ENCODE peak calls at places on chromosomes 2 and 18, in eight cellular contexts. One of them, this sample, is unnamed.

GRCh38 chr2:35508601-35509000 is 847.0 kb upstream of the CRIM1 start:
- DNase-seq in vagina: no peak
- DNase-seq in HCT116: no peak
- DNase-seq in suprapubic skin: no peak
- DNase-seq in transverse colon: no peak
- DNase-seq in sigmoid colon: no peak
- DNase-seq in GM12878: no peak
- DNase-seq in HepG2: no peak
- DNase-seq in this sample: no peak

GRCh38 chr18:24659837-24660720 is 199.6 kb downstream of the HRH4 start:
- DNase-seq in vagina: no peak
- DNase-seq in HCT116: no peak
- DNase-seq in suprapubic skin: no peak
- DNase-seq in transverse colon: peak; percentile 24
- DNase-seq in sigmoid colon: peak; percentile 72
- DNase-seq in GM12878: no peak
- DNase-seq in HepG2: no peak
- DNase-seq in this sample: no peak

GRCh38 chr2:37877457-37878315 is 47.4 kb upstream of the RMDN2 start:
- DNase-seq in vagina: no peak
- DNase-seq in HCT116: peak; percentile 35
- DNase-seq in suprapubic skin: no peak
- DNase-seq in transverse colon: no peak
- DNase-seq in sigmoid colon: no peak
- DNase-seq in GM12878: no peak
- DNase-seq in HepG2: peak; percentile 62
- DNase-seq in this sample: no peak

GRCh38 chr18:66013976-66014375 is 263.2 kb downstream of the CDH7 start:
- DNase-seq in vagina: no peak
- DNase-seq in HCT116: no peak
- DNase-seq in suprapubic skin: no peak
- DNase-seq in transverse colon: no peak
- DNase-seq in sigmoid colon: no peak
- DNase-seq in GM12878: no peak
- DNase-seq in HepG2: no peak
- DNase-seq in this sample: no peak

GRCh38 chr2:138712212-138712979 is 67.8 kb downstream of the NXPH2 start:
- DNase-seq in vagina: no peak
- DNase-seq in HCT116: no peak
- DNase-seq in suprapubic skin: no peak
- DNase-seq in transverse colon: no peak
- DNase-seq in sigmoid colon: no peak
- DNase-seq in GM12878: peak; percentile 61
- DNase-seq in HepG2: peak; percentile 37
- DNase-seq in this sample: no peak

GRCh38 chr2:12047761-12048160 is 301.3 kb downstream of the LPIN1 start:
- DNase-seq in vagina: no peak
- DNase-seq in HCT116: no peak
- DNase-seq in suprapubic skin: no peak
- DNase-seq in transverse colon: no peak
- DNase-seq in sigmoid colon: no peak
- DNase-seq in GM12878: no peak
- DNase-seq in HepG2: no peak
- DNase-seq in this sample: no peak

GRCh38 chr2:194319222-194319992 is 1337.6 kb upstream of the SLC39A10 start:
- DNase-seq in vagina: no peak
- DNase-seq in HCT116: peak; percentile 13
- DNase-seq in suprapubic skin: no peak
- DNase-seq in transverse colon: no peak
- DNase-seq in sigmoid colon: no peak
- DNase-seq in GM12878: no peak
- DNase-seq in HepG2: peak; percentile 30
- DNase-seq in this sample: no peak

GRCh38 chr18:61398961-61399632 is 65.9 kb downstream of the CDH20 start:
- DNase-seq in vagina: no peak
- DNase-seq in HCT116: no peak
- DNase-seq in suprapubic skin: no peak
- DNase-seq in transverse colon: no peak
- DNase-seq in sigmoid colon: no peak
- DNase-seq in GM12878: no peak
- DNase-seq in HepG2: no peak
- DNase-seq in this sample: no peak

GRCh38 chr2:34099377-34099776 is 500.3 kb upstream of the FAM98A start:
- DNase-seq in vagina: no peak
- DNase-seq in HCT116: no peak
- DNase-seq in suprapubic skin: no peak
- DNase-seq in transverse colon: no peak
- DNase-seq in sigmoid colon: no peak
- DNase-seq in GM12878: no peak
- DNase-seq in HepG2: no peak
- DNase-seq in this sample: no peak

GRCh38 chr18:71431171-71431570 is 1113.0 kb downstream of the CBLN2 start:
- DNase-seq in vagina: no peak
- DNase-seq in HCT116: no peak
- DNase-seq in suprapubic skin: no peak
- DNase-seq in transverse colon: no peak
- DNase-seq in sigmoid colon: no peak
- DNase-seq in GM12878: no peak
- DNase-seq in HepG2: no peak
- DNase-seq in this sample: no peak

GRCh38 chr2:176742271-176742670 is 470.3 kb upstream of the HNRNPA3 start:
- DNase-seq in vagina: no peak
- DNase-seq in HCT116: no peak
- DNase-seq in suprapubic skin: no peak
- DNase-seq in transverse colon: no peak
- DNase-seq in sigmoid colon: no peak
- DNase-seq in GM12878: no peak
- DNase-seq in HepG2: no peak
- DNase-seq in this sample: no peak

GRCh38 chr2:176751314-176751713 is 461.3 kb upstream of the HNRNPA3 start:
- DNase-seq in vagina: no peak
- DNase-seq in HCT116: no peak
- DNase-seq in suprapubic skin: no peak
- DNase-seq in transverse colon: no peak
- DNase-seq in sigmoid colon: no peak
- DNase-seq in GM12878: no peak
- DNase-seq in HepG2: no peak
- DNase-seq in this sample: no peak

GRCh38 chr2:176744156-176744555 is 468.4 kb upstream of the HNRNPA3 start:
- DNase-seq in vagina: no peak
- DNase-seq in HCT116: no peak
- DNase-seq in suprapubic skin: no peak
- DNase-seq in transverse colon: no peak
- DNase-seq in sigmoid colon: no peak
- DNase-seq in GM12878: no peak
- DNase-seq in HepG2: no peak
- DNase-seq in this sample: no peak

GRCh38 chr2:176745543-176746331 is 466.9 kb upstream of the HNRNPA3 start:
- DNase-seq in vagina: no peak
- DNase-seq in HCT116: no peak
- DNase-seq in suprapubic skin: no peak
- DNase-seq in transverse colon: no peak
- DNase-seq in sigmoid colon: no peak
- DNase-seq in GM12878: no peak
- DNase-seq in HepG2: no peak
- DNase-seq in this sample: no peak
- H3K27ac ChIP-seq in vagina: no peak overlapping the region
- H3K27ac ChIP-seq in HCT116: no peak overlapping the region
- H3K27ac ChIP-seq in suprapubic skin: no peak overlapping the region
- H3K27ac ChIP-seq in transverse colon: no peak overlapping the region
- H3K27ac ChIP-seq in sigmoid colon: no peak overlapping the region
- H3K27ac ChIP-seq in GM12878: no peak overlapping the region
- H3K27ac ChIP-seq in HepG2: no peak overlapping the region
- H3K27ac ChIP-seq in this sample: peak overlapping the region; percentile 21

DNA sequence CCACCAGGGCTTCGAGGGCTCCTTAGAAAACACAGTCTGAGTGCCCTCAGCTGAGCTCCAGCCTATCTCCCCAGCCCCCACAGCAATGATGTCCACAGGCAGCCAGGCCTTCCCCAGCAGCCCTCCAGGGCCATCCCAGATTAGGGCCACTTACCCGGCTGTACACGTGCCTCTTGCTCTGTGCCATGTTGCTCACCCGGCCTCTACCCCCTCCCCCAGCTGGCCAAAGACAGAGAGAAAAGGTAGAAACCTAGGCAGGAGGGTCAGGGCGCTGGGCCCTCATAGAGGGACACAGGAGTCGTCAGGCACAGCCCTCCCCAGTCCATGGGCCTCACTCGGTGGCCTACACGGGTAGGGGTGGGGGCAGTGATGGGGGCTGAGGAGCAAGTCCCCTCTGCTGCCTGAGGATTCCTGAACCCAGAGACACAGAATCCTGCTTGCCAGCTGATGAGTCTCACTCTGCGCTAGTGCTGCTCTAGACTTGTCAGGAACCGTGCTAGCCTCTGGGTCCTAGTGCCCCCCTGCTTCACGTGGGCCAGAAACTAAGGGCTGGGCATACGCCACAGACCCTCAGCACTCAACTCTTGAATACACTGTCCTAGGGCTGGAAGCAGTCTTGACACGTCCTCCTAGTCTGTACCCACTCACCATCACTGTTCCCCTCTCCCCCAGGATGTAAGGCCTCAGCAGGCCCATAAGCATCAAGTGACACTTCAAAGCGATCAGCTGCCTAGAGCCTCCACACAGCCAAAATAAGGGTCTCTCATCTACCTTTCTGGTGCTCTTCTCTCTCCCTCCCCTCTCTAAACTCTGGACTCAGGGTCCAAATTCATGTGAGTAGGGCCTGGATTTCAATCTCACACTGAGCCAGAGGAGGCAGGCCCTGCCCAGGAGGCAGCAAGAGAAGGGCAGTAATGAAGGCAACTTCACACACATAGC is at the start of gene DCTN1:
- DNase-seq in vagina: no peak
- DNase-seq in HCT116: no peak
- DNase-seq in suprapubic skin: no peak
- DNase-seq in transverse colon: peak; percentile 43
- DNase-seq in sigmoid colon: peak; percentile 74
- DNase-seq in GM12878: no peak
- DNase-seq in HepG2: peak; percentile 25
- DNase-seq in this sample: no peak
- H3K4me1 ChIP-seq in vagina: peaks cover 57% of the 10 kb centered on the region
- H3K4me1 ChIP-seq in HCT116: peaks cover 10% of the 10 kb centered on the region
- H3K4me1 ChIP-seq in suprapubic skin: peaks cover 30% of the 10 kb centered on the region
- H3K4me1 ChIP-seq in transverse colon: peaks cover 37% of the 10 kb centered on the region
- H3K4me1 ChIP-seq in sigmoid colon: peaks cover 39% of the 10 kb centered on the region
- H3K4me1 ChIP-seq in GM12878: no peaks in the 10 kb centered on the region
- H3K4me1 ChIP-seq in HepG2: peaks cover 26% of the 10 kb centered on the region
- H3K4me1 ChIP-seq in this sample: no peaks in the 10 kb centered on the region

GRCh38 chr18:8705280-8705940 is at the start of gene MTCL1:
- DNase-seq in vagina: no peak
- DNase-seq in HCT116: no peak
- DNase-seq in suprapubic skin: no peak
- DNase-seq in transverse colon: no peak
- DNase-seq in sigmoid colon: peak; percentile 68
- DNase-seq in GM12878: no peak
- DNase-seq in HepG2: no peak
- DNase-seq in this sample: no peak

GRCh38 chr18:8703781-8704301 is 1.5 kb upstream of the MTCL1 start:
- DNase-seq in vagina: no peak
- DNase-seq in HCT116: no peak
- DNase-seq in suprapubic skin: no peak
- DNase-seq in transverse colon: no peak
- DNase-seq in sigmoid colon: peak; percentile 53
- DNase-seq in GM12878: no peak
- DNase-seq in HepG2: peak; percentile 32
- DNase-seq in this sample: no peak

GRCh38 chr18:8705941-8706544 is 687 bp downstream of the MTCL1 start:
- DNase-seq in vagina: no peak
- DNase-seq in HCT116: no peak
- DNase-seq in suprapubic skin: no peak
- DNase-seq in transverse colon: no peak
- DNase-seq in sigmoid colon: peak; percentile 66
- DNase-seq in GM12878: no peak
- DNase-seq in HepG2: no peak
- DNase-seq in this sample: no peak

GRCh38 chr18:8703181-8703638 is 2.1 kb upstream of the MTCL1 start:
- DNase-seq in vagina: no peak
- DNase-seq in HCT116: no peak
- DNase-seq in suprapubic skin: no peak
- DNase-seq in transverse colon: no peak
- DNase-seq in sigmoid colon: peak; percentile 62
- DNase-seq in GM12878: no peak
- DNase-seq in HepG2: no peak
- DNase-seq in this sample: no peak

DNA sequence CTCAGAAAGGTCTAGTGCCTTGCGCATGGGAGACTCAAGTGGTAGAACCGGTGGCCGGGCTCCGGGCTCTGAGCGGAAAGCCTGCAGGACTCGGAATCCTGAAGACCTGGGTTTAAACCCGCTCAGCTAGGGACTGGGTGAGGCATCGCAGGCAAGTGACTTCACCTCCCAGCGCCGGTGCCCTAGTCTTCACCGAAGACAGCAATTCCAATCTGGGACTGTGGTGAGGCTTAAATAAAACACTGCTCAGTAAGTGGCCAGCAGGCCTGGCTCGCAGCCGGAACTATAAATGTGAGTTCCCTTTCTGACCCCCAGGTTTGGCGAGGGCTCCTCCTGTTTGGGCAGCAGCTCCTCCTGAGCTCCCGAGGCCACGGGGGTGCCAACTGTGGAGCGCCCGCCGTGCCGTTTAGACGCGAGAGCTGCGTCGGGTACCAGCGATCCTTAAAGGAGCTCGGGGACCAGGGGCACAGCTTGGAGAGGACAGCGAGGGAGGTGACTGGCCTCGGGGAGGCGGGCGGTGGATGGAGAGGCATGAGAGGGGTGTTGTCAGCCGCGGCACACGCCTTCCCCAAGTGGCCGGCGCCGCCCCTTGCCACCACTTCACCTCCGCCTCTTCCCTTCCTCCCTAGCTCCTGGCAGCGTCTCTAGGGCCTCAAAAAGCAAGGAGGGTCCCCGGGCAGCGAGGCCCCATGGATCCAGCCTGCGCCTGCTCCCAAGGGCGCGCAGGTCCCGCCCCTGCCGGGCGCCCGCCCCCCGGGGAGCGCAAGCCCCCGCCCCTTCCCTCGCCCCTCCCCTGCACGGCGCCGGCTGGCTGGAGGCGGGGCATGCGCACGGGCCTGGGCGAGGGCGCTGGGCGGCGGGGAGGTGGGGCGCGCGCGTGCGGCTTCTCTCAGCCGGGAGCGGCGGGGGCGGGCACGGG is 736 bp upstream of the MTCL1 start:
- DNase-seq in vagina: no peak
- DNase-seq in HCT116: peak; percentile 49
- DNase-seq in suprapubic skin: peak; percentile 91
- DNase-seq in transverse colon: peak; percentile 89
- DNase-seq in sigmoid colon: peak; percentile 95
- DNase-seq in GM12878: no peak
- DNase-seq in HepG2: peak; percentile 60
- DNase-seq in this sample: peak; percentile 76
- TF ChIP-seq POLR2AphosphoS5 in vagina: no peak
- TF ChIP-seq POLR2AphosphoS5 in HCT116: peak; percentile 72
- TF ChIP-seq POLR2AphosphoS5 in suprapubic skin: peak; percentile 46
- TF ChIP-seq POLR2AphosphoS5 in transverse colon: peak; percentile 31
- TF ChIP-seq POLR2AphosphoS5 in sigmoid colon: peak; percentile 93
- TF ChIP-seq POLR2AphosphoS5 in GM12878: no peak
- TF ChIP-seq POLR2AphosphoS5 in HepG2: no peak
- TF ChIP-seq POLR2AphosphoS5 in this sample: peak; percentile 45

DNA sequence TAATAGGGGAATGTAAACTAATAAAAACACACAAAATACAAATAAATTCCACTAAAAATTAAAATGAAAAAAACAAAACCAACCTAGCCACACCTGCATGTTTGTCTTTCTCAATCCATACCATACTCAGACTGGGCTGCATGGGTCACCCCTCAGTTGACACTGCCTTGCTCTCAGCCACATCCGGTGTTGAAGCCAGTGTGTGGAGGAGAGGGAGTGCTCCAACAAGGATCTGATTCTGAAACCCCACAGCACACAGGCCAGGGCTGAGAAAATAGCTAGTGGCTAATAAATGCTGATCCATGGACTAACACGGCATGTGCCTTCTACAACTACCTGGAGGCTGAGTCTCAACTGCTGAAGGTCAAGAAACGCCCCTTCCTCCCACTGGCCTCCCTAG is 13.7 kb downstream of the RND3 start:
- DNase-seq in vagina: no peak
- DNase-seq in HCT116: no peak
- DNase-seq in suprapubic skin: no peak
- DNase-seq in transverse colon: no peak
- DNase-seq in sigmoid colon: no peak
- DNase-seq in GM12878: no peak
- DNase-seq in HepG2: no peak
- DNase-seq in this sample: no peak
- H3K27ac ChIP-seq in vagina: peak overlapping the region; percentile 51
- H3K27ac ChIP-seq in HCT116: no peak overlapping the region
- H3K27ac ChIP-seq in suprapubic skin: peak overlapping the region; percentile 47
- H3K27ac ChIP-seq in transverse colon: peak overlapping the region; percentile 89
- H3K27ac ChIP-seq in sigmoid colon: peak overlapping the region; percentile 75
- H3K27ac ChIP-seq in GM12878: no peak overlapping the region
- H3K27ac ChIP-seq in HepG2: no peak overlapping the region
- H3K27ac ChIP-seq in this sample: peak overlapping the region; percentile 75

This sample was measured in breast epithelium.